ENCODE peak calls at places on chromosomes 4 and X, in six cellular contexts. One of them, this sample, is unnamed.

GRCh38 chr4:154528866-154529265 is 21.3 kb downstream of the PLRG1 start:
- DNase-seq in body of pancreas: no peak
- DNase-seq in heart left ventricle: no peak
- DNase-seq in ovary: no peak
- DNase-seq in tibial nerve: no peak
- DNase-seq in sigmoid colon: no peak
- DNase-seq in this sample: no peak

GRCh38 chr4:8348071-8348470 is 78.5 kb downstream of the HTRA3 start:
- DNase-seq in sigmoid colon: peak; percentile 27
- DNase-seq in ovary: no peak
- DNase-seq in tibial nerve: no peak
- DNase-seq in heart left ventricle: no peak
- DNase-seq in body of pancreas: no peak
- DNase-seq in this sample: no peak

GRCh38 chr4:132564920-132565319 is 584.2 kb upstream of the PCDH10 start:
- DNase-seq in heart left ventricle: no peak
- DNase-seq in tibial nerve: no peak
- DNase-seq in body of pancreas: no peak
- DNase-seq in sigmoid colon: no peak
- DNase-seq in ovary: no peak
- DNase-seq in this sample: no peak

GRCh38 chrX:103688949-103689348 is 2.5 kb upstream of the MORF4L2 start:
- DNase-seq in body of pancreas: no peak
- DNase-seq in ovary: no peak
- DNase-seq in sigmoid colon: no peak
- DNase-seq in tibial nerve: no peak
- DNase-seq in heart left ventricle: no peak
- DNase-seq in this sample: no peak

GRCh38 chrX:78746496-78746895 is 1.0 kb upstream of the LPAR4 start:
- DNase-seq in tibial nerve: no peak
- DNase-seq in sigmoid colon: no peak
- DNase-seq in ovary: no peak
- DNase-seq in body of pancreas: no peak
- DNase-seq in heart left ventricle: no peak
- DNase-seq in this sample: no peak

GRCh38 chrX:13009256-13009655 is 34.3 kb downstream of the TMSB4X start:
- DNase-seq in body of pancreas: peak; percentile 63
- DNase-seq in heart left ventricle: no peak
- DNase-seq in sigmoid colon: no peak
- DNase-seq in ovary: no peak
- DNase-seq in tibial nerve: no peak
- DNase-seq in this sample: no peak

GRCh38 chrX:108268434-108269080 is 169.7 kb downstream of the COL4A6 start:
- DNase-seq in sigmoid colon: no peak
- DNase-seq in heart left ventricle: peak; percentile 24
- DNase-seq in tibial nerve: no peak
- DNase-seq in body of pancreas: peak; percentile 28
- DNase-seq in ovary: no peak
- DNase-seq in this sample: peak; percentile 13

GRCh38 chrX:68719904-68720614 is 72.6 kb downstream of the STARD8 start:
- DNase-seq in body of pancreas: peak; percentile 7
- DNase-seq in ovary: no peak
- DNase-seq in sigmoid colon: peak; percentile 48
- DNase-seq in tibial nerve: no peak
- DNase-seq in heart left ventricle: no peak
- DNase-seq in this sample: no peak

GRCh38 chrX:47836164-47837072 is at the start of gene ZNF81:
- DNase-seq in heart left ventricle: peak; percentile 97
- DNase-seq in body of pancreas: peak; percentile 96
- DNase-seq in tibial nerve: peak; percentile 90
- DNase-seq in sigmoid colon: peak; percentile 98
- DNase-seq in ovary: peak; percentile 95
- DNase-seq in this sample: peak; percentile 98
- TF ChIP-seq POLR2A in heart left ventricle: peak; percentile 43
- TF ChIP-seq POLR2A in body of pancreas: peak; percentile 63
- TF ChIP-seq POLR2A in tibial nerve: peak; percentile 45
- TF ChIP-seq POLR2A in sigmoid colon: peak; percentile 6
- TF ChIP-seq POLR2A in ovary: no peak
- TF ChIP-seq POLR2A in this sample: no peak

DNA sequence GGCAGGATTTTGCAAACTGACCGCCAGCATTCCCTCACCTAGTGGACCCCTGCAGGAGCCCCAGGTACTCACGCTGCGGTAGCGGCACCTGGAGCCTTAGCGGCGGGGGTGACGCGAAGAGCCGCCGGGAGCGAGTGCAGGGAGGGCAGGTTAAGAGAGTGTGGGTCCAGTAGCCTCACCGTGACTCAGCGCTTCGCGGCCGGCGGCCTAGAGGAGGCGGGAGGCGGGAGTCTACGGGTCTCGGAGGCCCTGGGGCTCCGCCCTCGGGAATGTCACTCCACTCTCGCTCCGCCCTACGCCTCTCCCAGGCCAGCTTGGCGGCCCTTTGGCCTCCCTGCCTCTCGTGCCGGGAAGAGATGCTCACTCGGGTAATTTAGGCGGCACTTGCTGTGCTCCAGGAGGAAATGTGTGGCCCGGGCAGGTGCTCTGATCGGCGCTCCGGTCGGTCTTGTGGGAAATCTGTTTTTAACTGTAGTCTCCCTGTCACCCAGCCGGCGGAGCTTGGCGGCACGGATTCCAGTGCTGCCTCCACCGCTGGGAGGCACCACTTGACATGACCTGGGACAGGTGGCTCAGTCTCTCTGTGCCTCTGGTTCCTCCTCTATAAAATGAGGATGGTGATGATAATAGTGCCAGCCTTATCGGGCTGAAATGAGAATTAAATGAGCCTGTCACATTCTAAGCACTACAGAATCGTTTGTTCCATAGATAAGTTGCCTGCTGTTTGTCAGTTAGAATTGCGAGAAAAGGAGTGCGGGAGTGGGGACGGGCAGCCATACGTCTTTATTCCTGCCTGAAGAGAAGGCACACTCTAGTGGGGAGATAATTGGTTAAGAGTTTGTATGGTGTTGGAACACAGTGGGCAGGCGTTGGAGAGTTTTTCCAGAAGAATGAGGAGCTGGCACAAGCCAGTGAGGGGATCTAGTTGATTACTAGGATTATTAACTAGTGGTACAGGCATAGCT is at the start of gene PIR:
- DNase-seq in ovary: peak; percentile 80
- DNase-seq in heart left ventricle: peak; percentile 91
- DNase-seq in sigmoid colon: peak; percentile 92
- DNase-seq in tibial nerve: peak; percentile 64
- DNase-seq in body of pancreas: peak; percentile 89
- DNase-seq in this sample: peak; percentile 72
- TF ChIP-seq POLR2A in ovary: peak; percentile 42
- TF ChIP-seq POLR2A in heart left ventricle: peak; percentile 81
- TF ChIP-seq POLR2A in sigmoid colon: no peak
- TF ChIP-seq POLR2A in tibial nerve: peak; percentile 48
- TF ChIP-seq POLR2A in body of pancreas: peak; percentile 36
- TF ChIP-seq POLR2A in this sample: no peak

GRCh38 chr4:55346851-55347255 is 811 bp downstream of the SRD5A3 start:
- DNase-seq in sigmoid colon: no peak
- DNase-seq in heart left ventricle: no peak
- DNase-seq in body of pancreas: peak; percentile 22
- DNase-seq in ovary: no peak
- DNase-seq in tibial nerve: no peak
- DNase-seq in this sample: no peak

GRCh38 chr4:55345980-55346850 is at the start of gene SRD5A3:
- DNase-seq in ovary: peak; percentile 89
- DNase-seq in heart left ventricle: peak; percentile 90
- DNase-seq in sigmoid colon: peak; percentile 92
- DNase-seq in body of pancreas: peak; percentile 83
- DNase-seq in tibial nerve: peak; percentile 74
- DNase-seq in this sample: peak; percentile 64

GRCh38 chr4:55345054-55345453 is 988 bp upstream of the SRD5A3 start:
- DNase-seq in sigmoid colon: no peak
- DNase-seq in heart left ventricle: no peak
- DNase-seq in tibial nerve: no peak
- DNase-seq in body of pancreas: no peak
- DNase-seq in ovary: no peak
- DNase-seq in this sample: no peak

GRCh38 chr4:55347610-55348228 is 1.7 kb downstream of the SRD5A3 start:
- DNase-seq in sigmoid colon: no peak
- DNase-seq in heart left ventricle: no peak
- DNase-seq in tibial nerve: no peak
- DNase-seq in ovary: no peak
- DNase-seq in body of pancreas: no peak
- DNase-seq in this sample: no peak

DNA sequence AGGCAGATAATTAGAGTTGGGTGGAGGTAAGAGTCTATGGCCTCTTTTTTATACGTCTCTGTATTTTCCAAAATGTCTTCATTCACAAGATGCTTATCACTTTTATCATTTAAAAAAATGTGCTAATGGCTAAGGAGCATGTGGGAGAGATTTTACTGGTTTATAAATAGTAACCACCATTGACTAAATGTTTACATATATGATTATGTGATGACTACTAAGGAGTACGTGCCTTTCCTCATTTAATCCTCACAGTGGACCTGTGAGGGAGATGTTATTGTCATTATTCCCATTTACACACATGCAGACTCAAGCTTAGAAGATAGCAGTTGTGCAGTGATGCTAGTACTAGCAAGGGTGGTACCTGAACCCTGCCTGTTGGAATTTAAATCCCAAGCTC is 2.4 kb downstream of the SRD5A3 start:
- DNase-seq in tibial nerve: no peak
- DNase-seq in sigmoid colon: no peak
- DNase-seq in ovary: no peak
- DNase-seq in body of pancreas: no peak
- DNase-seq in heart left ventricle: no peak
- DNase-seq in this sample: no peak
- TF ChIP-seq POLR2A in tibial nerve: no peak
- TF ChIP-seq POLR2A in sigmoid colon: no peak
- TF ChIP-seq POLR2A in ovary: no peak
- TF ChIP-seq POLR2A in body of pancreas: no peak
- TF ChIP-seq POLR2A in heart left ventricle: no peak
- TF ChIP-seq POLR2A in this sample: no peak

GRCh38 chr4:155758500-155759371 is at the start of gene GUCY1B1:
- DNase-seq in ovary: peak; percentile 91
- DNase-seq in heart left ventricle: peak; percentile 97
- DNase-seq in tibial nerve: peak; percentile 81
- DNase-seq in body of pancreas: peak; percentile 91
- DNase-seq in sigmoid colon: peak; percentile 98
- DNase-seq in this sample: peak; percentile 84
- TF ChIP-seq POLR2A in ovary: no peak
- TF ChIP-seq POLR2A in heart left ventricle: peak; percentile 67
- TF ChIP-seq POLR2A in tibial nerve: peak; percentile 42
- TF ChIP-seq POLR2A in body of pancreas: peak; percentile 68
- TF ChIP-seq POLR2A in sigmoid colon: peak; percentile 38
- TF ChIP-seq POLR2A in this sample: no peak

GRCh38 chrX:531611-531936 is 99.0 kb upstream of the SHOX start:
- DNase-seq in tibial nerve: no peak
- DNase-seq in heart left ventricle: no peak
- DNase-seq in body of pancreas: no peak
- DNase-seq in sigmoid colon: no peak
- DNase-seq in ovary: no peak
- DNase-seq in this sample: no peak
- TF ChIP-seq POLR2A in tibial nerve: no peak
- TF ChIP-seq POLR2A in heart left ventricle: no peak
- TF ChIP-seq POLR2A in body of pancreas: no peak
- TF ChIP-seq POLR2A in sigmoid colon: no peak
- TF ChIP-seq POLR2A in ovary: no peak
- TF ChIP-seq POLR2A in this sample: no peak

GRCh38 chr4:56506110-56506705 is 617 bp downstream of the ARL9 start:
- DNase-seq in tibial nerve: no peak
- DNase-seq in ovary: peak; percentile 26
- DNase-seq in heart left ventricle: no peak
- DNase-seq in sigmoid colon: no peak
- DNase-seq in body of pancreas: no peak
- DNase-seq in this sample: no peak

GRCh38 chr4:56511098-56511497 is 5.5 kb downstream of the ARL9 start:
- DNase-seq in sigmoid colon: peak; percentile 89
- DNase-seq in heart left ventricle: peak; percentile 35
- DNase-seq in ovary: peak; percentile 50
- DNase-seq in body of pancreas: no peak
- DNase-seq in tibial nerve: no peak
- DNase-seq in this sample: no peak

DNA sequence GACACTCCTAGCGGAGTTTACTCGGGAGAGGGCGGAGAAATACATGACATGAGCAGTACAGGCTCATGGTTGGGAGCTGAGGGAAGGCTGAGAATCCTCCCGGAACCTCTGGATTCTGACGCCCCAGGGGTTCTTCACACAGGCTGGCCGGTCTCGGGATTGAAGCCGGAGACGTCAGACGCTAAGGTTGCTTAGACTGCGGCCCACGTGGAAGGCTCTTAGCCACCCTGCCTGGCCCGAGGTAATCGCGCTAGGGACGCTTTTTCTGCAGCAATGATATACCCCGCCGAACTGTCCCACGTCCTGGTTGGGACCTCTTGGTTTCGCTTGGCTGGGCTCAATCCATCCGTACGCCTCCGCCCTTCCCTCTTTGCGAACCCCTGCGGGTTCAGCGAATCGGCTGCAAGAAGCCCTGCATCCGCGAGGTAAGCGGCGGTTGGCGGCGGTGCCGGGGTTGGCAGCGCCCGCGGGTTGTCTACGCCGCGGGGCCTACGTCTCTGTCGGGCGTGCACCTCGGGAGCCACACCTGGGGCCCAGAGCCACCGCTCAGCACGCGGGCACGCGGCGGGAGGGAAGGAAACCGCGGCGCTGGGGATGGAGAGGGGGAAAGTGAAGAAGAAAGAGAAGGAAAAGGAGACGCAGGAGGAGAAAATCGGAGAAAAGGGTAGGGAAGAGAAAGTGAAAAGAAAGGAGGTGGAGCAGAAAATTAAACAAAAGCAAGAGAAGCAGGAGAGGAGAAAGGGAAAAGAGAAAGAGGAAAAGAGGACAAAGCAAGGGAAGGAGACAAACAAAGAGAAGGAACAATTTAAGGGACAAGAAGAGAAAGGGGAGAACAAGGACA is at the start of gene ARL9:
- DNase-seq in sigmoid colon: peak; percentile 78
- DNase-seq in body of pancreas: peak; percentile 38
- DNase-seq in tibial nerve: peak; percentile 11
- DNase-seq in ovary: peak; percentile 63
- DNase-seq in heart left ventricle: peak; percentile 47
- DNase-seq in this sample: peak; percentile 91
- TF ChIP-seq POLR2A in sigmoid colon: no peak
- TF ChIP-seq POLR2A in body of pancreas: no peak
- TF ChIP-seq POLR2A in tibial nerve: no peak
- TF ChIP-seq POLR2A in ovary: no peak
- TF ChIP-seq POLR2A in heart left ventricle: no peak
- TF ChIP-seq POLR2A in this sample: no peak

This sample was measured in lower leg skin.